ENCODE peak calls at places on chromosomes 2 and 18, in nine cellular contexts. W, C, H, I, D, U, L, Z and X are unnamed samples.

GRCh38 chr2:9832586-9832985 is 10.7 kb upstream of the TAF1B start:
- DNase-seq in W (no peak), C (no peak), H (no peak), I (no peak), D (peak), U (no peak), L (no peak), Z (no peak), X (no peak)

GRCh38 chr2:10781746-10782145 is 30.8 kb downstream of the PDIA6 start:
- DNase-seq in W (no peak), C (no peak), H (no peak), I (no peak), D (no peak), U (no peak), L (no peak), Z (no peak), X (no peak)

GRCh38 chr2:56230171-56230570 is 46.4 kb downstream of the CCDC85A start:
- DNase-seq in W (no peak), C (no peak), H (no peak), I (no peak), D (no peak), U (no peak), L (no peak), Z (no peak), X (no peak)

GRCh38 chr2:226474131-226474530 is 325.5 kb downstream of the IRS1 start:
- DNase-seq in W (no peak), C (no peak), H (no peak), I (no peak), D (no peak), U (no peak), L (no peak), Z (no peak), X (no peak)

GRCh38 chr18:72768681-72769229 is 99.0 kb downstream of the NETO1 start:
- DNase-seq in W (no peak), C (no peak), H (no peak), I (no peak), D (no peak), U (peak), L (no peak), Z (no peak), X (no peak)

GRCh38 chr2:206700141-206700540 is 18.1 kb downstream of the DYTN start:
- DNase-seq in W (no peak), C (no peak), H (no peak), I (no peak), D (peak), U (no peak), L (no peak), Z (no peak), X (no peak)

GRCh38 chr2:136612079-136612478 is 153.3 kb upstream of the THSD7B start:
- DNase-seq in W (no peak), C (no peak), H (no peak), I (no peak), D (no peak), U (no peak), L (no peak), Z (no peak), X (no peak)

GRCh38 chr18:33873127-33873526 is 295.1 kb downstream of the ASXL3 start:
- DNase-seq in W (no peak), C (no peak), H (no peak), I (no peak), D (no peak), U (no peak), L (no peak), Z (no peak), X (no peak)

GRCh38 chr2:234731236-234731635 is 220.6 kb upstream of the SH3BP4 start:
- DNase-seq in W (no peak), C (no peak), H (no peak), I (no peak), D (no peak), U (no peak), L (no peak), Z (no peak), X (no peak)

GRCh38 chr18:25727281-25727680 is 363.1 kb downstream of the SS18 start:
- DNase-seq in W (no peak), C (no peak), H (no peak), I (no peak), D (no peak), U (no peak), L (no peak), Z (no peak), X (no peak)

GRCh38 chr18:48028716-48029115 is 98.3 kb upstream of the SMAD2 start:
- DNase-seq in W (no peak), C (peak), H (no peak), I (no peak), D (no peak), U (no peak), L (no peak), Z (no peak), X (no peak)

GRCh38 chr2:172489682-172490081 is 62.3 kb downstream of the ITGA6 start:
- DNase-seq in W (no peak), C (no peak), H (no peak), I (no peak), D (peak), U (no peak), L (no peak), Z (no peak), X (no peak)

GRCh38 chr18:2974731-2975130 is 38.2 kb downstream of the LPIN2 start:
- DNase-seq in W (no peak), C (no peak), H (no peak), I (no peak), D (no peak), U (no peak), L (no peak), Z (no peak), X (no peak)

GRCh38 chr2:232545511-232546375 is 4.6 kb downstream of the TIGD1 start:
- DNase-seq in W (no peak), C (no peak), H (no peak), I (no peak), D (no peak), U (no peak), L (no peak), Z (peak), X (no peak)

GRCh38 chr18:48994926-48995835 is 44.4 kb upstream of the SMAD7 start:
- DNase-seq in W (peak), C (no peak), H (no peak), I (no peak), D (no peak), U (no peak), L (no peak), Z (no peak), X (no peak)

GRCh38 chr2:191866675-191867506 is 20.0 kb upstream of the CAVIN2 start:
- DNase-seq in W (no peak), C (no peak), H (no peak), I (peak), D (peak), U (no peak), L (peak), Z (no peak), X (peak)

GRCh38 chr18:70384181-70384790 is 95.4 kb downstream of the SOCS6 start:
- DNase-seq in W (no peak), C (no peak), H (no peak), I (peak), D (peak), U (no peak), L (peak), Z (no peak), X (peak)

GRCh38 chr2:136253288-136254004 is 135.5 kb upstream of the CXCR4 start:
- DNase-seq in W (peak), C (no peak), H (peak), I (no peak), D (no peak), U (no peak), L (no peak), Z (no peak), X (no peak)

GRCh38 chr2:13597176-13597575 is 880.4 kb downstream of the TRIB2 start:
- DNase-seq in W (no peak), C (no peak), H (no peak), I (no peak), D (no peak), U (no peak), L (peak), Z (no peak), X (no peak)

GRCh38 chr18:79735071-79735980 is 55.7 kb downstream of the CTDP1 start:
- DNase-seq in W (no peak), C (no peak), H (peak), I (no peak), D (no peak), U (no peak), L (no peak), Z (no peak), X (no peak)

GRCh38 chr2:136917281-136917680 is 151.9 kb downstream of the THSD7B start:
- DNase-seq in W (no peak), C (no peak), H (no peak), I (no peak), D (no peak), U (peak), L (no peak), Z (no peak), X (no peak)

GRCh38 chr2:154130821-154131220 is 259.1 kb downstream of the GALNT13 start:
- DNase-seq in W (no peak), C (no peak), H (no peak), I (no peak), D (peak), U (no peak), L (no peak), Z (no peak), X (no peak)

GRCh38 chr18:13147146-13147545 is 71.4 kb upstream of the LDLRAD4 start:
- DNase-seq in W (no peak), C (no peak), H (no peak), I (no peak), D (no peak), U (no peak), L (no peak), Z (no peak), X (no peak)

GRCh38 chr2:172988728-172989127 is 86.9 kb upstream of the MAP3K20 start:
- DNase-seq in W (no peak), C (no peak), H (no peak), I (no peak), D (no peak), U (no peak), L (no peak), Z (no peak), X (no peak)

GRCh38 chr2:99106905-99107304 is 34.6 kb upstream of the C2orf15 start:
- DNase-seq in W (no peak), C (no peak), H (no peak), I (no peak), D (no peak), U (no peak), L (no peak), Z (no peak), X (no peak)

GRCh38 chr2:99096728-99097127 is 44.8 kb upstream of the C2orf15 start:
- DNase-seq in W (no peak), C (no peak), H (no peak), I (no peak), D (no peak), U (no peak), L (no peak), Z (no peak), X (no peak)

GRCh38 chr2:99104006-99104405 is 37.5 kb upstream of the C2orf15 start:
- DNase-seq in W (no peak), C (no peak), H (no peak), I (no peak), D (no peak), U (no peak), L (no peak), Z (no peak), X (no peak)

GRCh38 chr2:99101697-99102096 is 39.8 kb upstream of the C2orf15 start:
- DNase-seq in W (no peak), C (no peak), H (no peak), I (no peak), D (peak), U (no peak), L (peak), Z (no peak), X (peak)
- TF ChIP-seq CTCF in W (no peak), C (no peak), H (no peak), I (no peak), D (no peak), U (no peak), L (no peak), Z (no peak), X (peak)

GRCh38 chr18:5451871-5452270 is 91.9 kb downstream of the EPB41L3 start:
- DNase-seq in W (no peak), C (no peak), H (no peak), I (no peak), D (no peak), U (no peak), L (no peak), Z (no peak), X (no peak)

GRCh38 chr18:5451130-5451529 is 92.7 kb downstream of the EPB41L3 start:
- DNase-seq in W (no peak), C (no peak), H (no peak), I (no peak), D (no peak), U (no peak), L (no peak), Z (no peak), X (no peak)

GRCh38 chr18:5449858-5450509 is 93.8 kb downstream of the EPB41L3 start:
- DNase-seq in W (no peak), C (no peak), H (no peak), I (no peak), D (no peak), U (no peak), L (no peak), Z (no peak), X (no peak)

GRCh38 chr18:5455644-5456043 is 88.2 kb downstream of the EPB41L3 start:
- DNase-seq in W (no peak), C (no peak), H (no peak), I (peak), D (peak), U (no peak), L (peak), Z (no peak), X (peak)

DNA sequence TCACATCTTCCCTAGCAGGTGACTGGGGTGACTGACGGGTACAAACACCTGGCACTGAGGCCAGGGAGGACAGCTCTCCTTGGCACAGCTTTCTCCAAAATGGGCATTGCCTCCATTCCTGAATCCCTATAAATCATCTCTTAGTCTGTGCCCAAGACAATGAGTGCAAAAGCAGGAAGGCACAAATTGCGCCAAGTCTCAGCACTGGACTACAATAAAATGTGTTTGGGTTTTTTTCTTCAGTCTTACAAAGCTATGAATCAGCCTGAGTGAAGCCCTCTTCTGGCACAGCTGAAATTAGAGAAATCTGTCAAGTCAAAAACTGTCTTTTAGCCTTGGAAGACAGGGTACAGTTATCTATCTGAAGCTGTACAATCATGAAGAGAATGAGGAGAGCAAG is 90.9 kb downstream of the EPB41L3 start:
- DNase-seq in W (no peak), C (no peak), H (no peak), I (no peak), D (no peak), U (no peak), L (no peak), Z (no peak), X (no peak)
- H3K4me3 ChIP-seq in W (no peak), C (no peak), H (no peak), I (no peak), D (no peak), U (no peak), L (no peak), Z (no peak), X (no peak)

DNA sequence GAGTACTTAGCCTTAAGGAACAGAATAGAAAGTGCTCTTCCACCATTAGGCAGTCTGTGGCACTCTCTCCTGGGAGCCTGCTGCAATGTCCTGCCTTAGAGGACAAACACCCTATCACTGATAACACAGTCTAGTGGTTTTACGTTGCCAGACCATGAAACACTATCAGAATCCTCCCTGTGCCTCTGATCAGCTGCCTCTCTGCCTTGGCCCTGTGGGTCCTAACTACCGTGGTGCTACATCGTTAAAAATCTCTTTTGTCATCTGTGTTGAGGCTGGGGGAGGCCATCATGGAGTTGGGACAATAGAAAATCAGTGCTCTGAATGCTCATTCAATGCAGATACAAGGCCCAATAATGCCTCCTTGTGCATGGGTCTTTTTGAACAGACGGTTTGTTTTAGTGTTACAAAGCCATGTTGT is 11.9 kb upstream of the APCDD1 start:
- DNase-seq in W (no peak), C (no peak), H (no peak), I (no peak), D (peak), U (peak), L (peak), Z (no peak), X (no peak)
- H3K27ac ChIP-seq in W (no peak), C (no peak), H (no peak), I (no peak), D (no peak), U (no peak), L (no peak), Z (no peak), X (no peak)

DNA sequence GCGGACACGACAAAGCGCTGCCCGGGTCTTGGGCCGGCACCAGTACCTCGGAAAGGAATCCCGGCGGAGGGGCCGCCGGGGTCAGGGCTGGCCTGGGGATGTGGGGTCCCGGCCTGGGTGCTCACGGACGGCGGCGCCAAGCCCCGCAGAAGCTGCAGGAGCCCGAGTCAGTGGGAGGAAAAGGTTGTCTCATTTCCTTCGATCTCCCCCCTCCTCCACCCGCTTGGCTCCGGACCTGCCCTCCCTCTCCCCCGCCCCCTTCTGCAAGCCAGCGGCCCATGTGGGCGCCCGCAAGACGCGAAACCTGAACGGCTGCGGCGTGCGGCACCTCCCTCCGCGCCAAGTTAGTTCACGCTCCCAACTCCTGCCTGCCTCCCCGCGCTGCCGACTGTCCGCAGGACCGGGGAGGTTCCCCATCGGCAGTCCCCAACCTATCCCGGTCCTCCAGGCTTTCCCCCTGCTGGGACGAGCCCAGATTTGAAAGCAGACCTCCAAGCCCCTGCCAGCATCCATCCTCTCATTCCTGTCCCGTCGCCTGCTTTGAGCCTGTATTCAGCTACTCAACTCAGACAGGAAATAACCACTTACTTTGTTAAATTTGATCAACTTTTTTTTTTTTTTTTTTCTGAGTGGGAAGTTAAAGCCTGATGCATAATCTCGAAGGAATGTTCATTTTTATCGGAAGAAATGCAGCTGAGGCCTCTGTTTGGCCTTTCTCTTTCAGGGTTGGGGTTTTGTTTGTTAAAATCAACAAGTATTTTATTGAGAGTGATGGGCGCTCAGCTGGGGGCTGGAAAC is at the start of gene EVA1A:
- DNase-seq in W (no peak), C (peak), H (peak), I (peak), D (peak), U (peak), L (peak), Z (no peak), X (peak)
- TF ChIP-seq CTCF in W (no peak), C (no peak), H (no peak), I (no peak), D (no peak), U (no peak), L (no peak), Z (no peak), X (no peak)

GRCh38 chr2:64770781-64771334 is 117.1 kb upstream of the SERTAD2 start:
- DNase-seq in W (peak), C (no peak), H (peak), I (peak), D (peak), U (no peak), L (peak), Z (no peak), X (peak)
- H3K4me3 ChIP-seq in W (no peak), C (no peak), H (no peak), I (no peak), D (no peak), U (no peak), L (no peak), Z (no peak), X (no peak)

DNA sequence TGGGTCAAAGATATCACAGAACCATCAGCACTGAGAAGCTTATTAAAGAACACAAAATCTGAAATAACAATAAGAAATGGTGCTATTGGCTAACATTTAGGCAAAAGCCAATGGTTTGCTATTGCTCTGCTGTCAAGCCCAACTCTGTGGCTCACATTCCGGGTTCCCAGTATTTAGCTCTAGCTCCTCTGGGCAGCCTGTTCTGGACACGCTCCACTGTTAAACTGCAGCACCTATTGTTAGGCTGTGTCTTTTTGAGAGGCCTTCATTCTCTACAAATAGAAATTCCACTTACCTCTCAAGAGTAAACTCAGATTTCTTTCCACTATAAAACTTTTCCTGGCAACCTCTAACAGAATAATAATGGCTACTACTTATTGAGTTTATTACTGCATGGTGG is 3.7 kb upstream of the KLHL14 start:
- DNase-seq in W (no peak), C (no peak), H (no peak), I (no peak), D (no peak), U (no peak), L (no peak), Z (no peak), X (no peak)
- H3K27ac ChIP-seq in W (no peak), C (no peak), H (no peak), I (no peak), D (peak), U (no peak), L (no peak), Z (no peak), X (no peak)

DNA sequence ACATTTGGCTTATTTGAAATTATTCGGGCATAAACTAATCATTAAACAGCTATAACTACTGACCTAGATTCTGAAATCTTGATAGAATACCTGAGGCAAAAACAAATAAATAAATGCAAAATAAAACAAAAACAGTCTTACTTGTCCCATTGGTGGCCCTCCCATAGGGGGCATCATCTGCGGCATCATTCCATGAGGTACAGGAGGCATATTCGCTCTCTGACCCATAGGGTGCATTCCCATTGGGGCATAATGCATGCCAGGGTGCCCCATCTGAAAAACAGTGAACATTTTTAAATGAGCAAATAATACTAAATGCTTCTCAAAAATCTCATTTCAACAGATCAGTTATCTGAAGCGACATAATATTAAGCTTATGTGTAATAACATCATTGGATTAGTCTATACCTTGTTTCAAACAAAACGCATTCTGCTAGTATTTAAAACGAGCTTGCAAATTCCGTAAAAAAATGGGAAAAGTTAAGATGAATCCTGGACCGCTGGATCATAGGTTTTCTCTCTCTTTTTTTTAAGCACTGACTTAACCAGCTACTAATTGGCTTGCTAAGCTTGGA is 1.3 kb downstream of the PRPF40A start:
- DNase-seq in W (no peak), C (no peak), H (no peak), I (peak), D (peak), U (peak), L (peak), Z (no peak), X (no peak)
- TF ChIP-seq CTCF in W (peak), C (peak), H (peak), I (peak), D (peak), U (peak), L (peak), Z (no peak), X (peak)